ENCODE peak calls at places on chromosomes 12 and 14, in nine cellular contexts. One of them, this sample, is unnamed.

GRCh38 chr14:77022219-77022852 is 6.2 kb downstream of the IRF2BPL start:
- DNase-seq in A673: no peak
- DNase-seq in CD4-positive, alpha-beta memory T cell: no peak
- DNase-seq in colonic mucosa: peak; percentile 72
- DNase-seq in tibial artery: no peak
- DNase-seq in breast epithelium: no peak
- DNase-seq in GM23248: no peak
- DNase-seq in stomach: no peak
- DNase-seq in ovary: no peak
- DNase-seq in this sample: no peak

GRCh38 chr12:11701398-11701797 is 51.9 kb downstream of the ETV6 start:
- DNase-seq in A673: no peak
- DNase-seq in CD4-positive, alpha-beta memory T cell: no peak
- DNase-seq in colonic mucosa: no peak
- DNase-seq in tibial artery: no peak
- DNase-seq in breast epithelium: no peak
- DNase-seq in GM23248: no peak
- DNase-seq in stomach: no peak
- DNase-seq in ovary: no peak
- DNase-seq in this sample: no peak

GRCh38 chr14:23118506-23119361 is at the start of gene CEBPE:
- DNase-seq in A673: no peak
- DNase-seq in CD4-positive, alpha-beta memory T cell: no peak
- DNase-seq in colonic mucosa: no peak
- DNase-seq in tibial artery: no peak
- DNase-seq in breast epithelium: no peak
- DNase-seq in GM23248: no peak
- DNase-seq in stomach: no peak
- DNase-seq in ovary: no peak
- DNase-seq in this sample: no peak

GRCh38 chr14:91929700-91930099 is 17.8 kb downstream of the FBLN5 start:
- DNase-seq in A673: no peak
- DNase-seq in CD4-positive, alpha-beta memory T cell: no peak
- DNase-seq in colonic mucosa: no peak
- DNase-seq in tibial artery: no peak
- DNase-seq in breast epithelium: no peak
- DNase-seq in GM23248: peak; percentile 53
- DNase-seq in stomach: no peak
- DNase-seq in ovary: peak; percentile 24
- DNase-seq in this sample: no peak

GRCh38 chr12:13208533-13209278 is 12.2 kb downstream of the EMP1 start:
- DNase-seq in A673: peak; percentile 67
- DNase-seq in CD4-positive, alpha-beta memory T cell: peak; percentile 11
- DNase-seq in colonic mucosa: no peak
- DNase-seq in tibial artery: no peak
- DNase-seq in breast epithelium: no peak
- DNase-seq in GM23248: peak; percentile 64
- DNase-seq in stomach: no peak
- DNase-seq in ovary: no peak
- DNase-seq in this sample: no peak

GRCh38 chr12:3593906-3594305 is 102.9 kb downstream of the PRMT8 start:
- DNase-seq in A673: no peak
- DNase-seq in CD4-positive, alpha-beta memory T cell: no peak
- DNase-seq in colonic mucosa: no peak
- DNase-seq in tibial artery: no peak
- DNase-seq in breast epithelium: no peak
- DNase-seq in GM23248: no peak
- DNase-seq in stomach: no peak
- DNase-seq in ovary: no peak
- DNase-seq in this sample: no peak

GRCh38 chr12:56635539-56636117 is 5.5 kb upstream of the BAZ2A start:
- DNase-seq in A673: no peak
- DNase-seq in CD4-positive, alpha-beta memory T cell: no peak
- DNase-seq in colonic mucosa: no peak
- DNase-seq in tibial artery: no peak
- DNase-seq in breast epithelium: no peak
- DNase-seq in GM23248: no peak
- DNase-seq in stomach: no peak
- DNase-seq in ovary: no peak
- DNase-seq in this sample: no peak

GRCh38 chr14:24843999-24844398 is 205.9 kb downstream of the STXBP6 start:
- DNase-seq in A673: no peak
- DNase-seq in CD4-positive, alpha-beta memory T cell: no peak
- DNase-seq in colonic mucosa: peak; percentile 63
- DNase-seq in tibial artery: no peak
- DNase-seq in breast epithelium: no peak
- DNase-seq in GM23248: no peak
- DNase-seq in stomach: no peak
- DNase-seq in ovary: no peak
- DNase-seq in this sample: no peak

GRCh38 chr12:5921027-5921909 is 23.8 kb downstream of the ANO2 start:
- DNase-seq in A673: no peak
- DNase-seq in CD4-positive, alpha-beta memory T cell: no peak
- DNase-seq in colonic mucosa: no peak
- DNase-seq in tibial artery: no peak
- DNase-seq in breast epithelium: no peak
- DNase-seq in GM23248: no peak
- DNase-seq in stomach: no peak
- DNase-seq in ovary: no peak
- DNase-seq in this sample: no peak

GRCh38 chr12:108128221-108129016 is 669 bp upstream of the WSCD2 start:
- DNase-seq in A673: no peak
- DNase-seq in CD4-positive, alpha-beta memory T cell: no peak
- DNase-seq in colonic mucosa: no peak
- DNase-seq in tibial artery: no peak
- DNase-seq in breast epithelium: no peak
- DNase-seq in GM23248: no peak
- DNase-seq in stomach: no peak
- DNase-seq in ovary: no peak
- DNase-seq in this sample: no peak

GRCh38 chr12:22056607-22057006 is 10.6 kb downstream of the CMAS start:
- DNase-seq in A673: no peak
- DNase-seq in CD4-positive, alpha-beta memory T cell: no peak
- DNase-seq in colonic mucosa: no peak
- DNase-seq in tibial artery: no peak
- DNase-seq in breast epithelium: no peak
- DNase-seq in GM23248: no peak
- DNase-seq in stomach: no peak
- DNase-seq in ovary: no peak
- DNase-seq in this sample: no peak

GRCh38 chr12:100128509-100128908 is 14.2 kb downstream of the BLTP3B start:
- DNase-seq in A673: peak; percentile 93
- DNase-seq in CD4-positive, alpha-beta memory T cell: no peak
- DNase-seq in colonic mucosa: peak; percentile 31
- DNase-seq in tibial artery: peak; percentile 58
- DNase-seq in breast epithelium: peak; percentile 37
- DNase-seq in GM23248: peak; percentile 82
- DNase-seq in stomach: no peak
- DNase-seq in ovary: no peak
- DNase-seq in this sample: no peak

GRCh38 chr14:65850429-65851145 is 438.1 kb downstream of the FUT8 start:
- DNase-seq in A673: no peak
- DNase-seq in CD4-positive, alpha-beta memory T cell: peak; percentile 60
- DNase-seq in colonic mucosa: no peak
- DNase-seq in tibial artery: no peak
- DNase-seq in breast epithelium: no peak
- DNase-seq in GM23248: no peak
- DNase-seq in stomach: no peak
- DNase-seq in ovary: no peak
- DNase-seq in this sample: no peak

GRCh38 chr12:132397152-132397933 is 68.0 kb upstream of the GALNT9 start:
- DNase-seq in A673: no peak
- DNase-seq in CD4-positive, alpha-beta memory T cell: no peak
- DNase-seq in colonic mucosa: no peak
- DNase-seq in tibial artery: peak; percentile 9
- DNase-seq in breast epithelium: no peak
- DNase-seq in GM23248: no peak
- DNase-seq in stomach: no peak
- DNase-seq in ovary: no peak
- DNase-seq in this sample: no peak

GRCh38 chr14:77208266-77208978 is 26.8 kb downstream of the TMEM63C start:
- DNase-seq in A673: peak; percentile 64
- DNase-seq in CD4-positive, alpha-beta memory T cell: peak; percentile 33
- DNase-seq in colonic mucosa: peak; percentile 62
- DNase-seq in tibial artery: peak; percentile 49
- DNase-seq in breast epithelium: peak; percentile 18
- DNase-seq in GM23248: peak; percentile 79
- DNase-seq in stomach: peak; percentile 69
- DNase-seq in ovary: peak; percentile 44
- DNase-seq in this sample: peak; percentile 80

GRCh38 chr12:49049566-49050224 is 10.9 kb downstream of the KMT2D start:
- DNase-seq in A673: peak; percentile 76
- DNase-seq in CD4-positive, alpha-beta memory T cell: no peak
- DNase-seq in colonic mucosa: no peak
- DNase-seq in tibial artery: no peak
- DNase-seq in breast epithelium: no peak
- DNase-seq in GM23248: peak; percentile 61
- DNase-seq in stomach: no peak
- DNase-seq in ovary: peak; percentile 42
- DNase-seq in this sample: no peak
- H3K36me3 ChIP-seq in A673: peaks cover 97% of the 10 kb centered on the region
- H3K36me3 ChIP-seq in CD4-positive, alpha-beta memory T cell: peaks cover 94% of the 10 kb centered on the region
- H3K36me3 ChIP-seq in colonic mucosa: peaks cover 27% of the 10 kb centered on the region
- H3K36me3 ChIP-seq in tibial artery: peaks cover 85% of the 10 kb centered on the region
- H3K36me3 ChIP-seq in breast epithelium: peaks cover 35% of the 10 kb centered on the region
- H3K36me3 ChIP-seq in GM23248: peaks cover 46% of the 10 kb centered on the region
- H3K36me3 ChIP-seq in stomach: peaks cover 100% of the 10 kb centered on the region
- H3K36me3 ChIP-seq in ovary: no peaks in the 10 kb centered on the region
- H3K36me3 ChIP-seq in this sample: peaks cover 34% of the 10 kb centered on the region

DNA sequence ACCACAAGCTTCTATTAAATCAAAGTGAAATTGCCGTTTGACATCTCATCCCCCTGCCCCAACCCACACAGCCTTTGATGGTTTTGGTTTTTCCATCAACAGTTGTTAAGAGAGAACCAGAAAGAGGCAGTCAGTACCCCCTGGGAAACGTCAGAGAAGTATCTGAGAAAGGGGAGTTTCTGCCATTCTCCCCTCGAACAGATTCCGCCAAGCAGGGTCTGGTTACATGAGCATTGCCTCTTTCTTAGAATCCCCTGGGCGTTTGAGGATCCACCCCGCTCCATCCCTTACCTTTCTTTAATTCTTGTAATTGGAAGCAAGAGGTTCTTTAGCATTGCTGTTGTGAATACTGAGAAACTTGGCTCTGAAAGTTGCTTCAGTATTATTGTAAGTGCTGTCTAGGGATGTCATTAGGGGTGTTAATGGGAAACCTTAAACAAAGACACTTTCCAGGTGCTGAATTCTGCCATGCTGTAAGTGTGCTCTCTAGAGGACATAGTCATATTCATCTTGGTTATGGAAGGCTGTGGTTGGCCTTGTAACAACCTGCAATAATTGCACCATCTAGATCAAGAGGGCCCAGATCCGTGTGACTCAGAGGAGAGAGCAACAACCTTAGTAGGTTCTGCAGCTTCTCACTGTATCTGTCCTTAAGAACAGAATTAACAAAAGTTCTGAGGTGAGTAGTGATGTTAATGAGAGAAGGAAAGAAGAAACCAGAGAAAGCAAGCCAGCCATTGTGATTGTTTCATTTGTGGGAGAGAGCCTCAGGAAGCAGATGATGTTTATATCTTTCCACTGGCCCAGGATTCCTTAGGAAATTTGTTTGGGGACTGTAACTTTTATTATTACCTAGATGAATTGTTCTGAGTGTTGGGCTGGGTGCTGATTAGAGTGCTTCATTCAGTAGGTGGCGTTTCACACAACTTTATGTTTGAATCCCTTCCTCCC is 8.9 kb downstream of the TMBIM6 start:
- DNase-seq in A673: no peak
- DNase-seq in CD4-positive, alpha-beta memory T cell: no peak
- DNase-seq in colonic mucosa: no peak
- DNase-seq in tibial artery: no peak
- DNase-seq in breast epithelium: no peak
- DNase-seq in GM23248: peak; percentile 92
- DNase-seq in stomach: no peak
- DNase-seq in ovary: no peak
- DNase-seq in this sample: no peak
- H3K36me3 ChIP-seq in A673: peaks cover 32% of the 10 kb centered on the region
- H3K36me3 ChIP-seq in CD4-positive, alpha-beta memory T cell: peaks cover 34% of the 10 kb centered on the region
- H3K36me3 ChIP-seq in colonic mucosa: peaks cover 2% of the 10 kb centered on the region
- H3K36me3 ChIP-seq in tibial artery: peaks cover 18% of the 10 kb centered on the region
- H3K36me3 ChIP-seq in breast epithelium: no peaks in the 10 kb centered on the region
- H3K36me3 ChIP-seq in GM23248: peaks cover 35% of the 10 kb centered on the region
- H3K36me3 ChIP-seq in stomach: peaks cover 37% of the 10 kb centered on the region
- H3K36me3 ChIP-seq in ovary: no peaks in the 10 kb centered on the region
- H3K36me3 ChIP-seq in this sample: peaks cover 37% of the 10 kb centered on the region

DNA sequence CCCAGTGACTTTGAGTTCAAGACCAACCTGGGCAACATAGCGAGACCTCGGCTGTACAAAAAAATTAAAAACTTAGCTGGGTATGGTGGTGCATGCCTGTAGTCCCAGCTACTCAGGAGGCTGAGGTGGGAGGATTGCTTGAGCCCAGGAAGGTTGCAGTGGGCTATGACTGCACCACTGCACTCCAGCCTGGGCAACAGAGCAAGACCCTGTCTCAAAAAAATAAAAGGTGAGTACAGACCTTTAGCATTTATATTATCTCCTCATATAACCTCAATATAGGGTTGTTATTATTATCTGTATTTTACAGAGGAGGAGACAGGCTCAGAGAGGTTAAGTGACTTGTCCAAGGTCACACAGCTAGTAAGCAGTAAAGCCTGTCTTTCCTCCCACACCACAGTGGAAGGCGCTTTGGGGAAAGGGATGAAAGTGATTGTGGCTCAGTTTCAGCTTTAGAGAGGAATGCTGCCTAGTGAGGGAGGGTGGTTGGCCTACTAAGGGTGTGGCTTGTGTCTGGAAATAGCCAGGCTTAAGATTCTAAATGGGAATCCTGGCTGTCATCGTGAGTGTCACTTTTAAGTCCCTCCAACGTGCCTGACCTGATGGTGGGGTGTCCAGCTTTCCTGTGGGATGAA is 7.2 kb downstream of the TPCN1 start:
- DNase-seq in A673: no peak
- DNase-seq in CD4-positive, alpha-beta memory T cell: no peak
- DNase-seq in colonic mucosa: no peak
- DNase-seq in tibial artery: no peak
- DNase-seq in breast epithelium: no peak
- DNase-seq in GM23248: peak; percentile 7
- DNase-seq in stomach: no peak
- DNase-seq in ovary: no peak
- DNase-seq in this sample: no peak
- H3K36me3 ChIP-seq in A673: peaks cover 14% of the 10 kb centered on the region
- H3K36me3 ChIP-seq in CD4-positive, alpha-beta memory T cell: no peaks in the 10 kb centered on the region
- H3K36me3 ChIP-seq in colonic mucosa: peaks cover 5% of the 10 kb centered on the region
- H3K36me3 ChIP-seq in tibial artery: peaks cover 24% of the 10 kb centered on the region
- H3K36me3 ChIP-seq in breast epithelium: no peaks in the 10 kb centered on the region
- H3K36me3 ChIP-seq in GM23248: peaks cover 3% of the 10 kb centered on the region
- H3K36me3 ChIP-seq in stomach: peaks cover 69% of the 10 kb centered on the region
- H3K36me3 ChIP-seq in ovary: no peaks in the 10 kb centered on the region
- H3K36me3 ChIP-seq in this sample: no peaks in the 10 kb centered on the region

DNA sequence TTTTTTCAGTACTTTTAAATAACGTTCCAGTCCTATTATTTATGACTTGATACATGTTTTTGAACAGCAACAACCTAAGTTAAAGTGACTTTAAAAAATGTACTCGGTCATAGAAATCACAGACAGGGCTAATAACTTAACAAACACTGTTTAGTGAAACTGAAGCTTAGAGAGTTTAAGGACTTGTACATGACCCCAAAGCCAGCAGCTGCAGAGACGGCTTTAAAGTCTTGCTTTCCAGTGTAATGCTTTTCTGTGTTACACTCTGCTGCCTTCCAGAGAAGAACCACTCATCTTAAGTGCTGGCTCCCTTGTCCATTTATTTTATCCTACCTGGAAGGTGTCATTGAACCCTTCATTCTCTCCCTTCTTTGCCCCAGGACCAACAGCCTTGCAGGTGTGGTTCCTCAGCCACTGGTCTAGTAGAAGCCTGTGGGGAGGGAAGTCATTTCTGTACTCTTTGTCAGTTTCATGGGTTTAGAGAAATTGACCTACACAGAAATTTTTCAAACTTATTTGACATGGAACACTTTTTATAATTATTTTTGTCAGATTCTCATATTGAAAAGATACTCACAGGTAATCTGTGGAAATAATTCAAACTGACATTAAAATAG is 60.9 kb downstream of the NAV3 start:
- DNase-seq in A673: no peak
- DNase-seq in CD4-positive, alpha-beta memory T cell: no peak
- DNase-seq in colonic mucosa: no peak
- DNase-seq in tibial artery: no peak
- DNase-seq in breast epithelium: no peak
- DNase-seq in GM23248: no peak
- DNase-seq in stomach: no peak
- DNase-seq in ovary: no peak
- DNase-seq in this sample: no peak
- H3K36me3 ChIP-seq in A673: no peaks in the 10 kb centered on the region
- H3K36me3 ChIP-seq in CD4-positive, alpha-beta memory T cell: no peaks in the 10 kb centered on the region
- H3K36me3 ChIP-seq in colonic mucosa: no peaks in the 10 kb centered on the region
- H3K36me3 ChIP-seq in tibial artery: no peaks in the 10 kb centered on the region
- H3K36me3 ChIP-seq in breast epithelium: no peaks in the 10 kb centered on the region
- H3K36me3 ChIP-seq in GM23248: no peaks in the 10 kb centered on the region
- H3K36me3 ChIP-seq in stomach: no peaks in the 10 kb centered on the region
- H3K36me3 ChIP-seq in ovary: no peaks in the 10 kb centered on the region
- H3K36me3 ChIP-seq in this sample: no peaks in the 10 kb centered on the region